ENCODE peak calls at places on chromosomes 3 and 15, in nine cellular contexts. M is activated naive CD4-positive, alpha-beta T cell; I is GM04504; N is stimulated activated effector memory CD8-positive, alpha-beta T cell treated with anti-CD3 and anti-CD28 coated beads, Interleukin-12 subunit alpha, Interleukin-12 subunit beta, amount 100 ng/mL, for 72 hours; S is PC-9; U is RWPE1; Q is A549; W is heart right ventricle; H is H54. A is an unnamed sample.

GRCh38 chr15:84633311-84634227 is 20.5 kb downstream of the WDR73 start:
- DNase-seq in W (peak), M (peak), S (peak), I (peak), N (peak), H (no peak), U (peak), Q (peak), A (peak)

GRCh38 chr3:126351086-126351770 is 6.0 kb downstream of the KLF15 start:
- DNase-seq in I (no peak), M (no peak), N (no peak), Q (no peak), W (no peak), S (no peak), H (no peak), U (no peak), A (no peak)

GRCh38 chr3:146160964-146161724 is at the start of gene PLOD2:
- DNase-seq in H (peak), U (peak), I (peak), S (peak), W (peak), M (no peak), Q (peak), N (no peak), A (peak)

GRCh38 chr3:138850151-138850550 is 15.4 kb upstream of the PIK3CB start:
- DNase-seq in W (no peak), I (no peak), H (no peak), M (no peak), N (no peak), S (no peak), Q (no peak), U (no peak), A (peak)

GRCh38 chr3:34132069-34132677 is 333.7 kb downstream of the PDCD6IP start:
- DNase-seq in U (no peak), I (no peak), M (no peak), S (no peak), W (no peak), H (no peak), N (no peak), Q (no peak), A (no peak)

GRCh38 chr3:72977463-72977862 is 19.1 kb upstream of the PPP4R2 start:
- DNase-seq in W (no peak), M (no peak), H (no peak), U (no peak), I (no peak), Q (no peak), N (peak), S (no peak), A (no peak)

GRCh38 chr15:52783191-52783829 is 6.8 kb downstream of the ONECUT1 start:
- DNase-seq in U (no peak), I (no peak), W (no peak), M (no peak), S (no peak), H (no peak), Q (no peak), N (no peak), A (no peak)

GRCh38 chr15:71780349-71780976 is 29.9 kb upstream of the NR2E3 start:
- DNase-seq in N (no peak), I (no peak), W (no peak), U (peak), Q (peak), M (no peak), H (peak), S (peak), A (peak)

GRCh38 chr3:52777127-52777958 is at the start of gene ITIH1:
- DNase-seq in U (no peak), I (no peak), Q (no peak), M (no peak), S (no peak), N (no peak), H (no peak), W (no peak), A (no peak)

GRCh38 chr3:176650478-176650877 is 546.8 kb downstream of the TBL1XR1 start:
- DNase-seq in Q (peak), W (no peak), H (no peak), I (no peak), U (peak), M (no peak), S (no peak), N (no peak), A (no peak)

GRCh38 chr3:72617420-72618024 is 230.7 kb downstream of the SHQ1 start:
- DNase-seq in U (no peak), W (no peak), H (no peak), N (no peak), S (no peak), I (no peak), Q (no peak), M (no peak), A (peak)

GRCh38 chr3:124409650-124410275 is 320.5 kb upstream of the UMPS start:
- DNase-seq in N (no peak), M (no peak), W (no peak), I (no peak), S (no peak), U (peak), H (peak), Q (peak), A (peak)

GRCh38 chr3:24182756-24183155 is 237.7 kb downstream of the NR1D2 start:
- DNase-seq in H (no peak), W (no peak), N (no peak), U (no peak), M (no peak), Q (no peak), S (no peak), I (no peak), A (no peak)

A was measured in SJCRH30.